ENCODE peak calls at places on chromosomes 11 and 22, in four cellular contexts. W is tibial artery, T is prostate gland, R is suprapubic skin. Y is an unnamed sample.
A peak's percentile ranks its signal among the peaks of the same experiment; 100 is the strongest.

GRCh38 chr22:19823191-19823590 is 31.5 kb downstream of the GNB1L start:
- DNase-seq in W (peak; percentile 31), T (no peak), R (no peak), Y (no peak)

GRCh38 chr11:17699157-17700114 is 19.9 kb upstream of the MYOD1 start:
- DNase-seq in W (no peak), T (no peak), R (no peak), Y (no peak)

GRCh38 chr22:39184586-39185577 is 32.4 kb upstream of the CBX7 start:
- DNase-seq in W (peak; percentile 53), T (no peak), R (no peak), Y (no peak)

GRCh38 chr11:47001666-47002285 is 65.2 kb downstream of the CSTPP1 start:
- DNase-seq in W (no peak), T (no peak), R (no peak), Y (no peak)

GRCh38 chr11:71252782-71253730 is 679 bp upstream of the SHANK2 start:
- DNase-seq in W (no peak), T (peak; percentile 48), R (no peak), Y (no peak)

GRCh38 chr22:28674121-28674563 is 5.5 kb downstream of the TTC28 start:
- DNase-seq in W (no peak), T (no peak), R (no peak), Y (peak; percentile 64)

GRCh38 chr11:19025799-19026406 is 34.6 kb downstream of the MRGPRX2 start:
- DNase-seq in W (no peak), T (no peak), R (no peak), Y (no peak)

GRCh38 chr11:19279455-19279854 is 38.7 kb upstream of the E2F8 start:
- DNase-seq in W (no peak), T (no peak), R (no peak), Y (no peak)

GRCh38 chr11:68039526-68040086 is 781 bp downstream of the TCIRG1 start:
- DNase-seq in W (no peak), T (no peak), R (peak; percentile 72), Y (no peak)

GRCh38 chr22:36439481-36440271 is 41.8 kb downstream of the TXN2 start:
- DNase-seq in W (no peak), T (no peak), R (no peak), Y (no peak)

GRCh38 chr11:44977493-44977984 is 26.9 kb upstream of the TP53I11 start:
- DNase-seq in W (no peak), T (peak; percentile 39), R (no peak), Y (no peak)

GRCh38 chr11:108851781-108852180 is 186.9 kb downstream of the DDX10 start:
- DNase-seq in W (no peak), T (no peak), R (no peak), Y (no peak)

GRCh38 chr11:75273989-75274391 is 33.4 kb downstream of the TPBGL start:
- DNase-seq in W (peak; percentile 46), T (no peak), R (peak; percentile 56), Y (no peak)

GRCh38 chr11:126917531-126918204 is 82.9 kb downstream of the KIRREL3 start:
- DNase-seq in W (no peak), T (no peak), R (no peak), Y (no peak)

GRCh38 chr11:504994-505344 is 2.1 kb downstream of the RNH1 start:
- DNase-seq in W (no peak), T (no peak), R (no peak), Y (no peak)

GRCh38 chr11:70782401-70782913 is 384.1 kb downstream of the CTTN start:
- DNase-seq in W (no peak), T (no peak), R (no peak), Y (no peak)

GRCh38 chr11:118010738-118011461 is 24.7 kb downstream of the IL10RA start:
- DNase-seq in W (peak; percentile 81), T (no peak), R (peak; percentile 68), Y (no peak)

GRCh38 chr11:66013762-66014100 is 1.9 kb downstream of the CST6 start:
- DNase-seq in W (no peak), T (no peak), R (no peak), Y (no peak)
- H3K27ac ChIP-seq in W (peak overlapping the region; percentile 96), T (no peak overlapping the region), R (no peak overlapping the region), Y (no peak overlapping the region)

GRCh38 chr22:42684462-42685195 is 35.4 kb upstream of the CYB5R3 start:
- DNase-seq in W (peak; percentile 67), T (no peak), R (no peak), Y (no peak)
- H3K27ac ChIP-seq in W (peak overlapping the region; percentile 96), T (peak overlapping the region; percentile 38), R (peak overlapping the region; percentile 68), Y (no peak overlapping the region)

DNA sequence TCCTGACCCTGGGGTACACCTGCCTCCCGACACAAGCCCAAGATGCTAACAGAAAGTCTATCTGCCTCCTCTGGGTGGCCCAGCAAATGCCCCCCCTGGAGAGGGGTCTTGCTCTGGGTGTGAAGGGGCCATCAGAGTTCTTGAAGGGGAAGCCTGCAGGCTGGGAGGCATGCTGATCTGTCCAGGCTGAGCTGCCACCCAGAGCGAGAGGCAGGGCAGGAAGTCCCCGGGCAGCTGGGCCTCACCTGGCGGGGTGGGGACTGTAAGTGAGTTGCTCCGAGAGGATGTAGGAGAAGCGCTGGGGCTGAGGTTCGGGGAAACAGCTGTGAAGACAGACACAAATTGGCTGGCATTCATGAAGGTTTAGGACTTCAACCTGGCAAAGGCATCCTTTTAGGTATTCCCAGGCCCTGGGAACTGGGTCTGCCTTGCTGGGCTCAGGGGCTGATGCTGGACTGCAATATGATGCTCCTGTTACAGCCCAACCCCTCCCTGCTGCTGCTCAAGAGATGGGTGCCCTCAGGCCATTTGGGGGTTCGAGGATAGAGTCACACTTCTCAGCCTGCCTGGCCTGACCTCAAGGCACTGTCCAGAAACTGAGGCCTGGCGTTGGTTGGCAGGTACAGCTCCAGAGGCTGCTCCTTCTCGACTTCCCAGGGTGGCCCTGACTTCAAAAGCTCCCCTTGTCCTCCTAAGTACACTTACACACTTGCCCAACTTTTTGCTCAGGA is 60.2 kb upstream of the LYVE1 start:
- DNase-seq in W (no peak), T (no peak), R (no peak), Y (no peak)
- H3K27ac ChIP-seq in W (peak overlapping the region; percentile 89), T (no peak overlapping the region), R (no peak overlapping the region), Y (no peak overlapping the region)

DNA sequence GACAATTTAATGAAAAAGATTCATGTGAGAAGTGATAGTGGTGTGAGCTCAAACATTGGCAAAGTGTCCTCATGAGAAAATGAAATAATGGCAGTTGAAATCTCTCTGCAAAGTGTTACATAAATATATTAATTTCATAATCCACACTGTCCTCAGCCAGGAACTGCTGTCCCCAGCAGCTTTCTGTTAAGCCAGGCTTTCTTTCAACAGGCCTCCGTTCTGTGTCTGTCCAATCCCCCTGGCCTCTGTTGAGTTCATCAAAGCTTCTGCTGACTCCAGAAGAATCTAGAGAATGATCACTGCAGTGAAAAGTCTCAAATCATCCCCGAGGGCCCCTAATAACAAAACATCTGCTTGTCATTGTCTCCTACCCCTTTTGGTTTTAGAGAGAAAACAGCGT is 10.0 kb upstream of the ASCC2 start:
- DNase-seq in W (no peak), T (no peak), R (no peak), Y (no peak)
- H3K27ac ChIP-seq in W (no peak overlapping the region), T (no peak overlapping the region), R (no peak overlapping the region), Y (no peak overlapping the region)